ENCODE peak calls at places on chromosomes 3 and 15, in seven cellular contexts. One of them, this sample, is unnamed.

GRCh38 chr3:168052517-168052916 is 43.2 kb downstream of the GOLIM4 start:
- DNase-seq in AG08395: no peak
- DNase-seq in ovary: no peak
- DNase-seq in stimulated activated CD8-positive, alpha-beta memory T cell treated with anti-CD3 and anti-CD28 coated beads, Interleukin-4, amount 100 ng/mL, for 4 hours: no peak
- DNase-seq in lung: no peak
- DNase-seq in hypothalamus: no peak
- DNase-seq in skeletal muscle cell: no peak
- DNase-seq in this sample: no peak

GRCh38 chr3:191774485-191774884 is 313.5 kb downstream of the PYDC2 start:
- DNase-seq in AG08395: peak
- DNase-seq in hypothalamus: no peak
- DNase-seq in ovary: no peak
- DNase-seq in stimulated activated CD8-positive, alpha-beta memory T cell treated with anti-CD3 and anti-CD28 coated beads, Interleukin-4, amount 100 ng/mL, for 4 hours: no peak
- DNase-seq in skeletal muscle cell: peak
- DNase-seq in lung: no peak
- DNase-seq in this sample: peak

GRCh38 chr3:51777985-51778384 is 1.1 kb downstream of the IQCF6 start:
- DNase-seq in AG08395: no peak
- DNase-seq in skeletal muscle cell: no peak
- DNase-seq in hypothalamus: peak
- DNase-seq in lung: peak
- DNase-seq in stimulated activated CD8-positive, alpha-beta memory T cell treated with anti-CD3 and anti-CD28 coated beads, Interleukin-4, amount 100 ng/mL, for 4 hours: no peak
- DNase-seq in ovary: no peak
- DNase-seq in this sample: no peak

GRCh38 chr3:32840086-32840841 is 22.5 kb downstream of the TRIM71 start:
- DNase-seq in skeletal muscle cell: no peak
- DNase-seq in ovary: no peak
- DNase-seq in stimulated activated CD8-positive, alpha-beta memory T cell treated with anti-CD3 and anti-CD28 coated beads, Interleukin-4, amount 100 ng/mL, for 4 hours: no peak
- DNase-seq in hypothalamus: no peak
- DNase-seq in AG08395: no peak
- DNase-seq in lung: no peak
- DNase-seq in this sample: no peak

GRCh38 chr3:35784162-35784561 is 144.8 kb downstream of the ARPP21 start:
- DNase-seq in ovary: no peak
- DNase-seq in stimulated activated CD8-positive, alpha-beta memory T cell treated with anti-CD3 and anti-CD28 coated beads, Interleukin-4, amount 100 ng/mL, for 4 hours: no peak
- DNase-seq in AG08395: no peak
- DNase-seq in lung: no peak
- DNase-seq in hypothalamus: no peak
- DNase-seq in skeletal muscle cell: no peak
- DNase-seq in this sample: no peak

GRCh38 chr3:193768069-193768391 is 175.0 kb downstream of the OPA1 start:
- DNase-seq in AG08395: peak
- DNase-seq in hypothalamus: no peak
- DNase-seq in skeletal muscle cell: peak
- DNase-seq in lung: no peak
- DNase-seq in ovary: no peak
- DNase-seq in stimulated activated CD8-positive, alpha-beta memory T cell treated with anti-CD3 and anti-CD28 coated beads, Interleukin-4, amount 100 ng/mL, for 4 hours: no peak
- DNase-seq in this sample: no peak

GRCh38 chr3:70861855-70862254 is 549.4 kb upstream of the MDFIC2 start:
- DNase-seq in lung: no peak
- DNase-seq in AG08395: peak
- DNase-seq in stimulated activated CD8-positive, alpha-beta memory T cell treated with anti-CD3 and anti-CD28 coated beads, Interleukin-4, amount 100 ng/mL, for 4 hours: no peak
- DNase-seq in hypothalamus: no peak
- DNase-seq in skeletal muscle cell: peak
- DNase-seq in ovary: no peak
- DNase-seq in this sample: peak

GRCh38 chr15:39396979-39397615 is 183.8 kb upstream of the THBS1 start:
- DNase-seq in stimulated activated CD8-positive, alpha-beta memory T cell treated with anti-CD3 and anti-CD28 coated beads, Interleukin-4, amount 100 ng/mL, for 4 hours: no peak
- DNase-seq in hypothalamus: no peak
- DNase-seq in skeletal muscle cell: no peak
- DNase-seq in ovary: no peak
- DNase-seq in AG08395: no peak
- DNase-seq in lung: no peak
- DNase-seq in this sample: no peak

GRCh38 chr15:23416349-23417276 is 30.4 kb downstream of the GOLGA6L2 start:
- DNase-seq in hypothalamus: no peak
- DNase-seq in AG08395: no peak
- DNase-seq in skeletal muscle cell: no peak
- DNase-seq in lung: no peak
- DNase-seq in ovary: no peak
- DNase-seq in stimulated activated CD8-positive, alpha-beta memory T cell treated with anti-CD3 and anti-CD28 coated beads, Interleukin-4, amount 100 ng/mL, for 4 hours: no peak
- DNase-seq in this sample: no peak

GRCh38 chr3:98778383-98778782 is 15.2 kb downstream of the ST3GAL6 start:
- DNase-seq in hypothalamus: no peak
- DNase-seq in skeletal muscle cell: peak
- DNase-seq in stimulated activated CD8-positive, alpha-beta memory T cell treated with anti-CD3 and anti-CD28 coated beads, Interleukin-4, amount 100 ng/mL, for 4 hours: no peak
- DNase-seq in AG08395: no peak
- DNase-seq in ovary: no peak
- DNase-seq in lung: no peak
- DNase-seq in this sample: no peak

GRCh38 chr3:162491957-162492356 is 995.3 kb downstream of the OTOL1 start:
- DNase-seq in hypothalamus: no peak
- DNase-seq in AG08395: no peak
- DNase-seq in skeletal muscle cell: peak
- DNase-seq in stimulated activated CD8-positive, alpha-beta memory T cell treated with anti-CD3 and anti-CD28 coated beads, Interleukin-4, amount 100 ng/mL, for 4 hours: no peak
- DNase-seq in ovary: no peak
- DNase-seq in lung: no peak
- DNase-seq in this sample: no peak

GRCh38 chr3:52311567-52312119 is 4.5 kb upstream of the DNAH1 start:
- DNase-seq in AG08395: no peak
- DNase-seq in ovary: no peak
- DNase-seq in hypothalamus: no peak
- DNase-seq in skeletal muscle cell: no peak
- DNase-seq in lung: no peak
- DNase-seq in stimulated activated CD8-positive, alpha-beta memory T cell treated with anti-CD3 and anti-CD28 coated beads, Interleukin-4, amount 100 ng/mL, for 4 hours: no peak
- DNase-seq in this sample: no peak

GRCh38 chr3:52892290-52892624 is 5.1 kb downstream of the STIMATE start:
- DNase-seq in ovary: no peak
- DNase-seq in hypothalamus: no peak
- DNase-seq in lung: no peak
- DNase-seq in AG08395: peak
- DNase-seq in skeletal muscle cell: no peak
- DNase-seq in stimulated activated CD8-positive, alpha-beta memory T cell treated with anti-CD3 and anti-CD28 coated beads, Interleukin-4, amount 100 ng/mL, for 4 hours: no peak
- DNase-seq in this sample: no peak

GRCh38 chr3:40192628-40193027 is 116.9 kb upstream of the EIF1B start:
- DNase-seq in stimulated activated CD8-positive, alpha-beta memory T cell treated with anti-CD3 and anti-CD28 coated beads, Interleukin-4, amount 100 ng/mL, for 4 hours: no peak
- DNase-seq in skeletal muscle cell: no peak
- DNase-seq in ovary: no peak
- DNase-seq in lung: no peak
- DNase-seq in hypothalamus: no peak
- DNase-seq in AG08395: no peak
- DNase-seq in this sample: no peak

GRCh38 chr15:82020588-82020987 is 25.2 kb downstream of the MEX3B start:
- DNase-seq in ovary: no peak
- DNase-seq in lung: no peak
- DNase-seq in hypothalamus: no peak
- DNase-seq in stimulated activated CD8-positive, alpha-beta memory T cell treated with anti-CD3 and anti-CD28 coated beads, Interleukin-4, amount 100 ng/mL, for 4 hours: no peak
- DNase-seq in skeletal muscle cell: no peak
- DNase-seq in AG08395: no peak
- DNase-seq in this sample: no peak

GRCh38 chr3:52073490-52073889 is 17.1 kb upstream of the DUSP7 start:
- DNase-seq in stimulated activated CD8-positive, alpha-beta memory T cell treated with anti-CD3 and anti-CD28 coated beads, Interleukin-4, amount 100 ng/mL, for 4 hours: no peak
- DNase-seq in AG08395: no peak
- DNase-seq in ovary: no peak
- DNase-seq in skeletal muscle cell: no peak
- DNase-seq in hypothalamus: no peak
- DNase-seq in lung: no peak
- DNase-seq in this sample: no peak

GRCh38 chr15:101437618-101438481 is 51.7 kb downstream of the PCSK6 start:
- DNase-seq in stimulated activated CD8-positive, alpha-beta memory T cell treated with anti-CD3 and anti-CD28 coated beads, Interleukin-4, amount 100 ng/mL, for 4 hours: no peak
- DNase-seq in AG08395: no peak
- DNase-seq in lung: peak
- DNase-seq in skeletal muscle cell: no peak
- DNase-seq in hypothalamus: no peak
- DNase-seq in ovary: no peak
- DNase-seq in this sample: no peak

GRCh38 chr3:179347383-179348194 is at the start of gene MFN1:
- DNase-seq in lung: peak
- DNase-seq in AG08395: peak
- DNase-seq in ovary: peak
- DNase-seq in hypothalamus: peak
- DNase-seq in skeletal muscle cell: peak
- DNase-seq in stimulated activated CD8-positive, alpha-beta memory T cell treated with anti-CD3 and anti-CD28 coated beads, Interleukin-4, amount 100 ng/mL, for 4 hours: peak
- DNase-seq in this sample: peak

GRCh38 chr15:85361306-85361705 is 19.1 kb upstream of the AKAP13 start:
- DNase-seq in hypothalamus: no peak
- DNase-seq in lung: no peak
- DNase-seq in AG08395: no peak
- DNase-seq in skeletal muscle cell: no peak
- DNase-seq in stimulated activated CD8-positive, alpha-beta memory T cell treated with anti-CD3 and anti-CD28 coated beads, Interleukin-4, amount 100 ng/mL, for 4 hours: no peak
- DNase-seq in ovary: no peak
- DNase-seq in this sample: no peak

GRCh38 chr15:98983333-98983732 is 24.3 kb downstream of the PGPEP1L start:
- DNase-seq in skeletal muscle cell: peak
- DNase-seq in ovary: peak
- DNase-seq in lung: peak
- DNase-seq in hypothalamus: no peak
- DNase-seq in stimulated activated CD8-positive, alpha-beta memory T cell treated with anti-CD3 and anti-CD28 coated beads, Interleukin-4, amount 100 ng/mL, for 4 hours: no peak
- DNase-seq in AG08395: peak
- DNase-seq in this sample: peak

GRCh38 chr15:57286446-57287127 is 89.7 kb upstream of the CGNL1 start:
- DNase-seq in AG08395: no peak
- DNase-seq in ovary: no peak
- DNase-seq in hypothalamus: no peak
- DNase-seq in skeletal muscle cell: no peak
- DNase-seq in lung: no peak
- DNase-seq in stimulated activated CD8-positive, alpha-beta memory T cell treated with anti-CD3 and anti-CD28 coated beads, Interleukin-4, amount 100 ng/mL, for 4 hours: no peak
- DNase-seq in this sample: no peak

GRCh38 chr15:92617197-92618037 is 38.2 kb downstream of the FAM174B start:
- DNase-seq in stimulated activated CD8-positive, alpha-beta memory T cell treated with anti-CD3 and anti-CD28 coated beads, Interleukin-4, amount 100 ng/mL, for 4 hours: no peak
- DNase-seq in hypothalamus: no peak
- DNase-seq in ovary: peak
- DNase-seq in skeletal muscle cell: peak
- DNase-seq in AG08395: peak
- DNase-seq in lung: peak
- DNase-seq in this sample: no peak

GRCh38 chr3:62261121-62261520 is 112.2 kb downstream of the FEZF2 start:
- DNase-seq in hypothalamus: no peak
- DNase-seq in stimulated activated CD8-positive, alpha-beta memory T cell treated with anti-CD3 and anti-CD28 coated beads, Interleukin-4, amount 100 ng/mL, for 4 hours: no peak
- DNase-seq in AG08395: no peak
- DNase-seq in skeletal muscle cell: no peak
- DNase-seq in ovary: no peak
- DNase-seq in lung: no peak
- DNase-seq in this sample: no peak

This sample was measured in AG09309.